ENCODE peak calls at places on chromosomes 13 and 19, in eight cellular contexts. C, Q, V, J, T, A, R and N are unnamed samples.

GRCh38 chr19:18388328-18389094 is 2.6 kb downstream of the GDF15 start:
- DNase-seq in C (peak), Q (peak), V (peak), J (no peak), T (peak), A (peak), R (peak), N (peak)

GRCh38 chr19:16445238-16446107 is 26.3 kb downstream of the EPS15L1 start:
- DNase-seq in C (no peak), Q (peak), V (peak), J (peak), T (peak), A (peak), R (peak), N (peak)

GRCh38 chr13:95924389-95924994 is 128.7 kb downstream of the UGGT2 start:
- DNase-seq in C (no peak), Q (peak), V (no peak), J (peak), T (no peak), A (no peak), R (peak), N (no peak)

GRCh38 chr13:58151452-58151851 is 519.9 kb downstream of the PCDH17 start:
- DNase-seq in C (no peak), Q (no peak), V (no peak), J (no peak), T (no peak), A (no peak), R (no peak), N (no peak)

GRCh38 chr19:13693933-13694332 is 70.4 kb upstream of the MRI1 start:
- DNase-seq in C (no peak), Q (no peak), V (no peak), J (no peak), T (no peak), A (no peak), R (no peak), N (no peak)

GRCh38 chr13:42146359-42146758 is 97.9 kb downstream of the DGKH start:
- DNase-seq in C (no peak), Q (no peak), V (no peak), J (no peak), T (no peak), A (no peak), R (no peak), N (no peak)

GRCh38 chr13:34413538-34414210 is 528.4 kb upstream of the NBEA start:
- DNase-seq in C (no peak), Q (peak), V (no peak), J (no peak), T (no peak), A (no peak), R (no peak), N (peak)

GRCh38 chr13:50740052-50740741 is 103.3 kb downstream of the DLEU7 start:
- DNase-seq in C (no peak), Q (no peak), V (no peak), J (peak), T (no peak), A (no peak), R (no peak), N (no peak)

GRCh38 chr13:45047394-45048328 is 58.3 kb downstream of the GPALPP1 start:
- DNase-seq in C (peak), Q (peak), V (peak), J (peak), T (peak), A (peak), R (peak), N (peak)

GRCh38 chr19:53812335-53812734 is 11.8 kb downstream of the NLRP12 start:
- DNase-seq in C (no peak), Q (no peak), V (no peak), J (no peak), T (no peak), A (no peak), R (peak), N (peak)

GRCh38 chr13:25068810-25069209 is 27.1 kb upstream of the PABPC3 start:
- DNase-seq in C (no peak), Q (no peak), V (no peak), J (no peak), T (no peak), A (no peak), R (no peak), N (no peak)

GRCh38 chr13:25922373-25922772 is 129.4 kb downstream of the SHISA2 start:
- DNase-seq in C (no peak), Q (peak), V (no peak), J (no peak), T (no peak), A (no peak), R (no peak), N (no peak)

GRCh38 chr19:17328517-17329060 is 6.1 kb downstream of the ANO8 start:
- DNase-seq in C (no peak), Q (no peak), V (no peak), J (no peak), T (peak), A (peak), R (no peak), N (no peak)